ENCODE peak calls at places on chromosomes 4 and X, in seven cellular contexts. L is astrocyte; U is right atrium auricular region; X is CD8-positive, alpha-beta T cell; V is neural progenitor cell; Y is fibroblast of lung; J is keratinocyte. C is an unnamed sample.
A peak's percentile ranks its signal among the peaks of the same experiment; 100 is the strongest.

GRCh38 chrX:94744786-94745185 is 1070.8 kb downstream of the FAM133A start:
- DNase-seq in L (no peak), U (no peak), X (no peak), V (no peak), Y (no peak), J (no peak), C (no peak)

GRCh38 chr4:54487491-54487890 is 170.3 kb upstream of the KIT start:
- DNase-seq in L (peak; percentile 35), U (no peak), X (no peak), V (no peak), Y (no peak), J (no peak), C (no peak)

GRCh38 chr4:139606600-139607301 is 50.7 kb upstream of the SETD7 start:
- DNase-seq in L (peak; percentile 25), U (no peak), X (no peak), V (no peak), Y (peak; percentile 44), J (no peak), C (peak; percentile 79)

GRCh38 chr4:72338060-72338459 is 231.0 kb downstream of the ADAMTS3 start:
- DNase-seq in L (no peak), U (no peak), X (no peak), V (no peak), Y (no peak), J (no peak), C (no peak)

GRCh38 chrX:2879670-2880069 is 49.5 kb downstream of the ARSD start:
- DNase-seq in L (no peak), U (no peak), X (no peak), V (no peak), Y (no peak), J (no peak), C (no peak)

GRCh38 chr4:6520051-6520450 is 47.6 kb upstream of the PPP2R2C start:
- DNase-seq in L (no peak), U (no peak), X (no peak), V (no peak), Y (no peak), J (no peak), C (no peak)

GRCh38 chr4:155603360-155603891 is 63.2 kb upstream of the GUCY1A1 start:
- DNase-seq in L (peak; percentile 85), U (no peak), X (no peak), V (no peak), Y (no peak), J (no peak), C (peak; percentile 31)

GRCh38 chrX:15468036-15468435 is 25.1 kb downstream of the PIR start:
- DNase-seq in L (peak; percentile 27), U (peak; percentile 64), X (no peak), V (peak; percentile 50), Y (peak; percentile 72), J (no peak), C (peak; percentile 82)

GRCh38 chrX:73214366-73215094 is at the start of gene NAP1L2:
- DNase-seq in L (peak; percentile 42), U (peak; percentile 59), X (no peak), V (peak; percentile 61), Y (no peak), J (no peak), C (peak; percentile 8)

GRCh38 chr4:8356856-8357255 is 83.7 kb downstream of the ACOX3 start:
- DNase-seq in L (no peak), U (no peak), X (no peak), V (no peak), Y (no peak), J (no peak), C (no peak)

GRCh38 chr4:168585168-168586091 is 88.6 kb downstream of the PALLD start:
- DNase-seq in L (peak; percentile 64), U (peak; percentile 90), X (no peak), V (peak; percentile 91), Y (peak; percentile 84), J (no peak), C (peak; percentile 93)

GRCh38 chr4:21366312-21366711 is 582.3 kb downstream of the KCNIP4 start:
- DNase-seq in L (no peak), U (no peak), X (no peak), V (no peak), Y (no peak), J (no peak), C (no peak)

GRCh38 chr4:83837614-83838308 is 301.9 kb downstream of the GPAT3 start:
- DNase-seq in L (no peak), U (no peak), X (no peak), V (no peak), Y (no peak), J (no peak), C (no peak)

GRCh38 chrX:125765347-125765746 is 400.7 kb downstream of the DCAF12L2 start:
- DNase-seq in L (no peak), U (no peak), X (no peak), V (no peak), Y (no peak), J (no peak), C (no peak)

GRCh38 chr4:77921701-77922100 is 59.1 kb downstream of the MRPL1 start:
- DNase-seq in L (peak; percentile 94), U (no peak), X (no peak), V (no peak), Y (peak; percentile 88), J (peak; percentile 56), C (peak; percentile 82)

GRCh38 chrX:362937-363620 is 23.6 kb downstream of the PPP2R3B start:
- DNase-seq in L (no peak), U (no peak), X (no peak), V (no peak), Y (no peak), J (no peak), C (no peak)

GRCh38 chr4:119394826-119395225 is 72.9 kb upstream of the FABP2 start:
- DNase-seq in L (no peak), U (no peak), X (no peak), V (peak; percentile 4), Y (no peak), J (no peak), C (no peak)

GRCh38 chrX:110374544-110374943 is 15.9 kb downstream of the RTL9 start:
- DNase-seq in L (no peak), U (no peak), X (no peak), V (no peak), Y (no peak), J (no peak), C (no peak)

GRCh38 chr4:8185280-8185679 is 13.8 kb upstream of the SH3TC1 start:
- DNase-seq in L (peak; percentile 85), U (no peak), X (no peak), V (no peak), Y (peak; percentile 51), J (no peak), C (peak; percentile 54)

GRCh38 chr4:166602068-166602467 is 632.2 kb downstream of the SPOCK3 start:
- DNase-seq in L (no peak), U (no peak), X (no peak), V (no peak), Y (no peak), J (no peak), C (no peak)

GRCh38 chrX:97322401-97322800 is 438.7 kb downstream of the RPA4 start:
- DNase-seq in L (no peak), U (no peak), X (no peak), V (no peak), Y (no peak), J (no peak), C (peak; percentile 36)

GRCh38 chr4:53510981-53511380 is 80.3 kb downstream of the LNX1 start:
- DNase-seq in L (peak; percentile 70), U (no peak), X (no peak), V (no peak), Y (no peak), J (no peak), C (no peak)

GRCh38 chr4:81421346-81422218 is 50.1 kb downstream of the RASGEF1B start:
- DNase-seq in L (peak; percentile 47), U (no peak), X (no peak), V (peak; percentile 21), Y (peak; percentile 47), J (peak; percentile 59), C (no peak)

GRCh38 chrX:105483011-105483410 is 262.5 kb upstream of the TEX13A start:
- DNase-seq in L (peak; percentile 26), U (no peak), X (no peak), V (no peak), Y (peak; percentile 60), J (peak; percentile 53), C (peak; percentile 64)

DNA sequence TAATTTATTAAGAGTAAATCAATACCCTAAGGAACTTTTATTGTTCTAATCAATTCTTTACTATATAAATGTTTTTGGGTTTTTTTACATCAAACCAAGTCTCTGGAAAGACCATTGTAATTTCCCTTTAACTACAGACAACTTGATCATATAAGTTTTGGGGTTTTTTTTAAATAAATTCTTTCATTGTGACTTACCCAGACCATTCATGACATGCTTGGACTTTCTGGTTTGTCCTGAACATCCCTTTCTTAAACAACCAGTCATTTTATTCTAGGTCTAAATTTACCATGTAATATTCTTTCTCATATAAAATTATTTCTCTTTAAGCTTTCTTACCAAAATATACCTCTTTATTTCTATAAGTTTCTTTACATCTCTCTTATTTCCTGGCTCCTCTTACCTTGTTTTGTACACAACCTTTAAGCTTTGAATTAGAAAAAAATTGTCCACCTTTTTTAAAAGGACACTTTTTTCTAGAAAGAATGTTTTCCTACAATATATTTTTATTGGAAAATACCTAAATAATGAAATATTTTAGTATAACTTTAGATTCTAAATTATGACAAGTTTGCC is 8.4 kb downstream of the CNGA1 start:
- DNase-seq in L (no peak), U (no peak), X (no peak), V (peak; percentile 50), Y (no peak), J (no peak), C (no peak)
- H3K9me3 ChIP-seq in L (peaks cover 5% of the 10 kb centered on the region), U (peaks cover 20% of the 10 kb centered on the region), X (no peaks in the 10 kb centered on the region), V (peaks cover 38% of the 10 kb centered on the region), Y (no peaks in the 10 kb centered on the region), J (peaks cover 2% of the 10 kb centered on the region), C (peaks cover 32% of the 10 kb centered on the region)

GRCh38 chrX:70806081-70806480 is 102.4 kb downstream of the TEX11 start:
- DNase-seq in L (no peak), U (no peak), X (no peak), V (no peak), Y (no peak), J (no peak), C (no peak)
- H3K27me3 ChIP-seq in L (no peaks in the 10 kb centered on the region), U (no peaks in the 10 kb centered on the region), X (no peaks in the 10 kb centered on the region), V (no peaks in the 10 kb centered on the region), Y (no peaks in the 10 kb centered on the region), J (no peaks in the 10 kb centered on the region), C (peaks cover 11% of the 10 kb centered on the region)

GRCh38 chrX:151815461-151815860 is 80.9 kb downstream of the CNGA2 start:
- DNase-seq in L (peak; percentile 76), U (peak; percentile 18), X (no peak), V (no peak), Y (no peak), J (no peak), C (peak; percentile 54)
- H3K9me3 ChIP-seq in L (no peaks in the 10 kb centered on the region), U (no peaks in the 10 kb centered on the region), X (no peaks in the 10 kb centered on the region), V (no peaks in the 10 kb centered on the region), Y (no peaks in the 10 kb centered on the region), J (no peaks in the 10 kb centered on the region), C (no peaks in the 10 kb centered on the region)

GRCh38 chrX:128805236-128805635 is 718.1 kb downstream of the SMARCA1 start:
- DNase-seq in L (no peak), U (no peak), X (no peak), V (no peak), Y (no peak), J (no peak), C (no peak)

GRCh38 chrX:128804828-128805227 is 718.5 kb downstream of the SMARCA1 start:
- DNase-seq in L (no peak), U (no peak), X (no peak), V (no peak), Y (no peak), J (no peak), C (no peak)

DNA sequence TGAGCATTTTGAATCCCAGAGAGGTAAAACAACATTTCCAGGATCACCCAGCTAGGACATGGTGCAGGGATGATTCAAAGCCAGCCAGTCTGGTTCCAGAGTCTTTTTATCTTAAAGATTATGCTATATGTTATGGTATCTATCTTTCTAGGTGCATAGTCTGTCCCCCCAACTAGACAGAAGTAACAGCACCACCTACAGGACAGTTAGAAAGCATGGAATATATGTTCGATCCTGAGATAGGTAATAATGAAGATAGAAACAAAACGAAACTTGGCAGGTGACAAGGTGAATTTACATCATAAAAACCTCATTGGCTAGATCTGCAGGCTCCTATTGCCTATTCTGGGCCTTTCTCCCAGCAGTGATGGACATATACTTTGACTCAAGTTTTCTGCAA is 723.2 kb downstream of the SMARCA1 start:
- DNase-seq in L (no peak), U (no peak), X (no peak), V (peak; percentile 21), Y (no peak), J (no peak), C (no peak)
- H3K27me3 ChIP-seq in L (no peaks in the 10 kb centered on the region), U (no peaks in the 10 kb centered on the region), X (no peaks in the 10 kb centered on the region), V (no peaks in the 10 kb centered on the region), Y (no peaks in the 10 kb centered on the region), J (no peaks in the 10 kb centered on the region), C (no peaks in the 10 kb centered on the region)

C was measured in adipocyte.